ENCODE peak calls at places on chromosomes 6 and 20, in six cellular contexts. L is kidney tubule cell, N is glutamatergic neuron, D is IMR-90, S is upper lobe of right lung, Y is fibroblast of the conjunctiva. A is an unnamed sample.
A peak's percentile ranks its signal among the peaks of the same experiment; 100 is the strongest.

GRCh38 chr6:4242593-4242992 is 107.2 kb upstream of the ECI2 start:
- DNase-seq in S (no peak), L (no peak), D (no peak), Y (no peak), N (no peak), A (no peak)

GRCh38 chr6:149545258-149545753 is 537 bp downstream of the PPIL4 start:
- DNase-seq in N (no peak), L (peak; percentile 67), S (peak; percentile 64), Y (peak; percentile 68), D (peak; percentile 73), A (peak; percentile 39)

GRCh38 chr6:31416394-31417014 is 13.1 kb downstream of the MICA start:
- DNase-seq in Y (no peak), S (no peak), L (no peak), D (no peak), N (no peak), A (no peak)

GRCh38 chr6:32982702-32983492 is 14.5 kb downstream of the BRD2 start:
- DNase-seq in D (no peak), S (no peak), Y (no peak), L (no peak), N (no peak), A (no peak)

GRCh38 chr20:31560900-31561598 is 44.0 kb upstream of the ID1 start:
- DNase-seq in L (peak; percentile 98), S (no peak), N (no peak), D (peak; percentile 98), Y (peak; percentile 89), A (no peak)

GRCh38 chr20:940926-941325 is 24.8 kb upstream of the ANGPT4 start:
- DNase-seq in Y (no peak), N (no peak), S (no peak), D (no peak), L (no peak), A (no peak)

GRCh38 chr6:118770835-118771234 is 119.4 kb upstream of the CEP85L start:
- DNase-seq in D (no peak), N (no peak), Y (no peak), S (no peak), L (no peak), A (no peak)

GRCh38 chr20:57323034-57323433 is 6.6 kb upstream of the SPO11 start:
- DNase-seq in L (peak; percentile 41), S (no peak), Y (no peak), D (no peak), N (peak; percentile 55), A (peak; percentile 90)

GRCh38 chr20:10961651-10962288 is 288.0 kb upstream of the JAG1 start:
- DNase-seq in N (no peak), Y (no peak), L (no peak), D (no peak), S (no peak), A (no peak)

GRCh38 chr6:167988945-167989841 is 8.3 kb upstream of the KIF25 start:
- DNase-seq in S (peak; percentile 62), Y (no peak), N (no peak), D (no peak), L (no peak), A (no peak)

GRCh38 chr6:89745728-89746127 is 73.9 kb downstream of the MDN1 start:
- DNase-seq in L (no peak), N (no peak), Y (peak; percentile 43), S (no peak), D (peak; percentile 65), A (no peak)

GRCh38 chr6:135310291-135310690 is 129.2 kb downstream of the MYB start:
- DNase-seq in S (no peak), N (no peak), L (no peak), D (no peak), Y (no peak), A (no peak)

GRCh38 chr6:15036690-15037245 is 209.1 kb upstream of the JARID2 start:
- DNase-seq in Y (no peak), D (no peak), L (peak; percentile 54), N (peak; percentile 21), S (peak; percentile 67), A (peak; percentile 66)

GRCh38 chr6:136034422-136034821 is 182.9 kb downstream of the PDE7B start:
- DNase-seq in S (no peak), L (no peak), Y (no peak), N (no peak), D (no peak), A (no peak)

GRCh38 chr6:158608221-158608620 is 36.3 kb downstream of the DYNLT1 start:
- DNase-seq in S (no peak), L (no peak), Y (no peak), D (no peak), N (no peak), A (no peak)

GRCh38 chr6:75199856-75200255 is 6.0 kb downstream of the COL12A1 start:
- DNase-seq in Y (no peak), N (no peak), S (no peak), L (no peak), D (peak; percentile 51), A (no peak)

GRCh38 chr6:119858901-119859300 is 509.3 kb upstream of the MAN1A1 start:
- DNase-seq in S (no peak), L (no peak), N (no peak), D (peak; percentile 0), Y (no peak), A (no peak)

GRCh38 chr20:34240698-34241615 is at the start of gene ASIP:
- DNase-seq in N (no peak), D (no peak), Y (no peak), S (no peak), L (no peak), A (no peak)

GRCh38 chr20:58023781-58024180 is 204.7 kb downstream of the ANKRD60 start:
- DNase-seq in D (no peak), L (no peak), Y (no peak), N (no peak), S (no peak), A (no peak)

GRCh38 chr6:45505470-45505869 is 127.7 kb upstream of the SUPT3H start:
- DNase-seq in L (no peak), Y (no peak), D (no peak), N (no peak), S (no peak), A (no peak)